ENCODE peak calls at places on chromosomes 11 and 22, in ten cellular contexts. One of them, this sample, is unnamed.

GRCh38 chr11:129041611-129042018 is 98.9 kb upstream of the TP53AIP1 start:
- DNase-seq in Peyer's patch: no peak
- DNase-seq in pancreas: no peak
- DNase-seq in endothelial cell of umbilical vein: no peak
- DNase-seq in HCT116: no peak
- DNase-seq in stomach: no peak
- DNase-seq in A549: no peak
- DNase-seq in uterus: no peak
- DNase-seq in MM.1S: no peak
- DNase-seq in IMR-90: peak; percentile 25
- DNase-seq in this sample: no peak

GRCh38 chr11:43870981-43871550 is 9.6 kb upstream of the ALKBH3 start:
- DNase-seq in pancreas: no peak
- DNase-seq in endothelial cell of umbilical vein: no peak
- DNase-seq in Peyer's patch: no peak
- DNase-seq in MM.1S: no peak
- DNase-seq in IMR-90: no peak
- DNase-seq in HCT116: no peak
- DNase-seq in uterus: no peak
- DNase-seq in stomach: no peak
- DNase-seq in A549: no peak
- DNase-seq in this sample: no peak

GRCh38 chr11:65130631-65131416 is 3.5 kb downstream of the SYVN1 start:
- DNase-seq in pancreas: peak; percentile 5
- DNase-seq in Peyer's patch: peak; percentile 39
- DNase-seq in stomach: no peak
- DNase-seq in HCT116: no peak
- DNase-seq in IMR-90: no peak
- DNase-seq in endothelial cell of umbilical vein: no peak
- DNase-seq in A549: no peak
- DNase-seq in uterus: no peak
- DNase-seq in MM.1S: no peak
- DNase-seq in this sample: no peak

GRCh38 chr11:81644239-81644840 is 1089.3 kb downstream of the FAM181B start:
- DNase-seq in uterus: no peak
- DNase-seq in IMR-90: peak; percentile 23
- DNase-seq in Peyer's patch: no peak
- DNase-seq in A549: peak; percentile 3
- DNase-seq in MM.1S: peak; percentile 65
- DNase-seq in endothelial cell of umbilical vein: peak; percentile 2
- DNase-seq in stomach: no peak
- DNase-seq in pancreas: no peak
- DNase-seq in HCT116: peak; percentile 4
- DNase-seq in this sample: peak; percentile 55

GRCh38 chr11:103959279-103959930 is 77.0 kb upstream of the DDI1 start:
- DNase-seq in A549: no peak
- DNase-seq in IMR-90: peak; percentile 79
- DNase-seq in uterus: no peak
- DNase-seq in HCT116: no peak
- DNase-seq in endothelial cell of umbilical vein: no peak
- DNase-seq in MM.1S: peak; percentile 84
- DNase-seq in pancreas: no peak
- DNase-seq in stomach: no peak
- DNase-seq in Peyer's patch: no peak
- DNase-seq in this sample: peak; percentile 22

GRCh38 chr11:16787035-16787744 is 48.7 kb downstream of the C11orf58 start:
- DNase-seq in pancreas: no peak
- DNase-seq in uterus: no peak
- DNase-seq in Peyer's patch: no peak
- DNase-seq in endothelial cell of umbilical vein: peak; percentile 81
- DNase-seq in MM.1S: no peak
- DNase-seq in HCT116: no peak
- DNase-seq in stomach: no peak
- DNase-seq in A549: no peak
- DNase-seq in IMR-90: peak; percentile 23
- DNase-seq in this sample: no peak

GRCh38 chr11:1131033-1131911 is 26.5 kb upstream of the MUC5AC start:
- DNase-seq in endothelial cell of umbilical vein: no peak
- DNase-seq in IMR-90: no peak
- DNase-seq in Peyer's patch: no peak
- DNase-seq in uterus: no peak
- DNase-seq in MM.1S: no peak
- DNase-seq in stomach: peak; percentile 20
- DNase-seq in A549: no peak
- DNase-seq in pancreas: no peak
- DNase-seq in HCT116: no peak
- DNase-seq in this sample: no peak

GRCh38 chr11:46001427-46002049 is 79.1 kb downstream of the LARGE2 start:
- DNase-seq in A549: no peak
- DNase-seq in MM.1S: no peak
- DNase-seq in uterus: no peak
- DNase-seq in stomach: no peak
- DNase-seq in IMR-90: peak; percentile 70
- DNase-seq in Peyer's patch: no peak
- DNase-seq in endothelial cell of umbilical vein: peak; percentile 44
- DNase-seq in pancreas: no peak
- DNase-seq in HCT116: no peak
- DNase-seq in this sample: no peak

DNA sequence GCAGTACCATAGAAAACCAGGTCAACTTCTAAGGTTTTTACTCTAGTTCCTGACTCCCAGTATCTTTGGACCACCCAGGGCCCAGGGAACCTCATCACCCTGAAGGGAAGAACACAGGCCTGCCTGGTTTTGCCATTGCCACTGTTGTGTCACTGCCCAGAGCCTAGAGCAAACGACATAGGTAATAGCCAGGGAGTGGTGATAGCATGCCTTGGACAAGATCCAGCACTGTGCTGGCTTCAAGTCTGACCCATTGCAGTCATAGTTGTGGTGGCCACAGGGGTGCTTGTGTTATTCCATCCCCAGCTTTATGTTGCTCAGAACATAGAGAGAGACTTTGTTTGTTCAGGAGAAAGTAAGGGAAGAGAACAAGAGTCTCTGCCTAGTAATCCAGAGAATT is 2310.2 kb downstream of the LRRC4C start:
- DNase-seq in endothelial cell of umbilical vein: no peak
- DNase-seq in uterus: no peak
- DNase-seq in IMR-90: no peak
- DNase-seq in Peyer's patch: no peak
- DNase-seq in pancreas: no peak
- DNase-seq in MM.1S: no peak
- DNase-seq in A549: no peak
- DNase-seq in HCT116: no peak
- DNase-seq in stomach: peak; percentile 54
- DNase-seq in this sample: no peak
- H3K4me1 ChIP-seq in endothelial cell of umbilical vein: no peaks in the 10 kb centered on the region
- H3K4me1 ChIP-seq in uterus: no peaks in the 10 kb centered on the region
- H3K4me1 ChIP-seq in IMR-90: no peaks in the 10 kb centered on the region
- H3K4me1 ChIP-seq in Peyer's patch: no peaks in the 10 kb centered on the region
- H3K4me1 ChIP-seq in pancreas: no peaks in the 10 kb centered on the region
- H3K4me1 ChIP-seq in MM.1S: no peaks in the 10 kb centered on the region
- H3K4me1 ChIP-seq in A549: no peaks in the 10 kb centered on the region
- H3K4me1 ChIP-seq in HCT116: no peaks in the 10 kb centered on the region
- H3K4me1 ChIP-seq in stomach: no peaks in the 10 kb centered on the region
- H3K4me1 ChIP-seq in this sample: no peaks in the 10 kb centered on the region

GRCh38 chr11:72740562-72741428 is 11.4 kb downstream of the ARAP1 start:
- DNase-seq in IMR-90: no peak
- DNase-seq in uterus: no peak
- DNase-seq in endothelial cell of umbilical vein: no peak
- DNase-seq in pancreas: no peak
- DNase-seq in Peyer's patch: no peak
- DNase-seq in MM.1S: no peak
- DNase-seq in A549: no peak
- DNase-seq in HCT116: no peak
- DNase-seq in stomach: no peak
- DNase-seq in this sample: no peak

GRCh38 chr11:72739240-72740059 is 12.8 kb downstream of the ARAP1 start:
- DNase-seq in endothelial cell of umbilical vein: no peak
- DNase-seq in IMR-90: no peak
- DNase-seq in stomach: no peak
- DNase-seq in A549: no peak
- DNase-seq in pancreas: no peak
- DNase-seq in Peyer's patch: no peak
- DNase-seq in HCT116: no peak
- DNase-seq in uterus: no peak
- DNase-seq in MM.1S: no peak
- DNase-seq in this sample: no peak

GRCh38 chr11:72738199-72739141 is 13.7 kb downstream of the ARAP1 start:
- DNase-seq in MM.1S: no peak
- DNase-seq in uterus: no peak
- DNase-seq in pancreas: no peak
- DNase-seq in HCT116: no peak
- DNase-seq in Peyer's patch: peak; percentile 89
- DNase-seq in IMR-90: peak; percentile 33
- DNase-seq in stomach: peak; percentile 52
- DNase-seq in endothelial cell of umbilical vein: no peak
- DNase-seq in A549: no peak
- DNase-seq in this sample: no peak

GRCh38 chr11:72741429-72741833 is 10.8 kb downstream of the ARAP1 start:
- DNase-seq in HCT116: no peak
- DNase-seq in stomach: no peak
- DNase-seq in Peyer's patch: peak; percentile 58
- DNase-seq in uterus: no peak
- DNase-seq in A549: no peak
- DNase-seq in endothelial cell of umbilical vein: no peak
- DNase-seq in pancreas: no peak
- DNase-seq in MM.1S: no peak
- DNase-seq in IMR-90: no peak
- DNase-seq in this sample: no peak

GRCh38 chr11:72740060-72740424 is 12.2 kb downstream of the ARAP1 start:
- DNase-seq in IMR-90: no peak
- DNase-seq in Peyer's patch: no peak
- DNase-seq in endothelial cell of umbilical vein: no peak
- DNase-seq in stomach: no peak
- DNase-seq in pancreas: no peak
- DNase-seq in A549: no peak
- DNase-seq in MM.1S: no peak
- DNase-seq in uterus: no peak
- DNase-seq in HCT116: no peak
- DNase-seq in this sample: no peak
- H3K4me1 ChIP-seq in IMR-90: peaks cover 35% of the 10 kb centered on the region
- H3K4me1 ChIP-seq in Peyer's patch: peaks cover 60% of the 10 kb centered on the region
- H3K4me1 ChIP-seq in endothelial cell of umbilical vein: peaks cover 20% of the 10 kb centered on the region
- H3K4me1 ChIP-seq in stomach: peaks cover 21% of the 10 kb centered on the region
- H3K4me1 ChIP-seq in pancreas: no peaks in the 10 kb centered on the region
- H3K4me1 ChIP-seq in A549: peaks cover 46% of the 10 kb centered on the region
- H3K4me1 ChIP-seq in MM.1S: no peaks in the 10 kb centered on the region
- H3K4me1 ChIP-seq in uterus: no peaks in the 10 kb centered on the region
- H3K4me1 ChIP-seq in HCT116: peaks cover 25% of the 10 kb centered on the region
- H3K4me1 ChIP-seq in this sample: peaks cover 16% of the 10 kb centered on the region

DNA sequence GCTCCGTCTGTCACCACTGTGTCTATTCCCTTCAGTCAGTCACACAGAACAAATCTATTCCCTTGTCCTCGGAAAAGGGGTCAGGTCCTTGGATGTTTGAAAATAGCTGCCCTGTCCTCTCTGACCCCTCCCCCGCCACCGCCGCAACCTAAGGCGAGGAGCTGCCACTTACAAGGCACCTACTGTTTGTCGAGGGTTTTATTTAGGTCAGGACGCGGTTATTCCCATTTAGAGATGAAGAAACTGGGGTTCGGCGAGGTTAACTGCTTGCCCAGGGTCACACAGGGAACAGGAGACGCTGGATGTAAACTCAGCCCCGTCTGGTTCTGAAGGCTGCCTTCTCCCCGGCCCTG is 1468.1 kb downstream of the BRD1 start:
- DNase-seq in pancreas: no peak
- DNase-seq in endothelial cell of umbilical vein: no peak
- DNase-seq in uterus: no peak
- DNase-seq in Peyer's patch: no peak
- DNase-seq in IMR-90: no peak
- DNase-seq in HCT116: no peak
- DNase-seq in MM.1S: no peak
- DNase-seq in stomach: no peak
- DNase-seq in A549: no peak
- DNase-seq in this sample: no peak
- H3K4me1 ChIP-seq in pancreas: no peaks in the 10 kb centered on the region
- H3K4me1 ChIP-seq in endothelial cell of umbilical vein: no peaks in the 10 kb centered on the region
- H3K4me1 ChIP-seq in uterus: no peaks in the 10 kb centered on the region
- H3K4me1 ChIP-seq in Peyer's patch: no peaks in the 10 kb centered on the region
- H3K4me1 ChIP-seq in IMR-90: no peaks in the 10 kb centered on the region
- H3K4me1 ChIP-seq in HCT116: no peaks in the 10 kb centered on the region
- H3K4me1 ChIP-seq in MM.1S: no peaks in the 10 kb centered on the region
- H3K4me1 ChIP-seq in stomach: no peaks in the 10 kb centered on the region
- H3K4me1 ChIP-seq in A549: peaks cover 6% of the 10 kb centered on the region
- H3K4me1 ChIP-seq in this sample: no peaks in the 10 kb centered on the region

GRCh38 chr11:10604340-10604748 is 35.9 kb upstream of the LYVE1 start:
- DNase-seq in IMR-90: peak; percentile 53
- DNase-seq in pancreas: no peak
- DNase-seq in HCT116: no peak
- DNase-seq in Peyer's patch: no peak
- DNase-seq in A549: no peak
- DNase-seq in stomach: no peak
- DNase-seq in MM.1S: no peak
- DNase-seq in uterus: peak; percentile 57
- DNase-seq in endothelial cell of umbilical vein: peak; percentile 28
- DNase-seq in this sample: peak; percentile 64

GRCh38 chr11:10605941-10606381 is 37.5 kb upstream of the LYVE1 start:
- DNase-seq in A549: no peak
- DNase-seq in stomach: peak; percentile 46
- DNase-seq in IMR-90: peak; percentile 87
- DNase-seq in uterus: no peak
- DNase-seq in MM.1S: no peak
- DNase-seq in pancreas: no peak
- DNase-seq in Peyer's patch: peak; percentile 59
- DNase-seq in HCT116: no peak
- DNase-seq in endothelial cell of umbilical vein: peak; percentile 77
- DNase-seq in this sample: no peak

GRCh38 chr11:10603721-10604297 is 35.3 kb upstream of the LYVE1 start:
- DNase-seq in stomach: no peak
- DNase-seq in A549: no peak
- DNase-seq in endothelial cell of umbilical vein: no peak
- DNase-seq in IMR-90: no peak
- DNase-seq in pancreas: no peak
- DNase-seq in Peyer's patch: no peak
- DNase-seq in uterus: no peak
- DNase-seq in MM.1S: no peak
- DNase-seq in HCT116: no peak
- DNase-seq in this sample: no peak

GRCh38 chr11:10607462-10607861 is 39.0 kb upstream of the LYVE1 start:
- DNase-seq in Peyer's patch: no peak
- DNase-seq in endothelial cell of umbilical vein: peak; percentile 83
- DNase-seq in stomach: no peak
- DNase-seq in A549: no peak
- DNase-seq in HCT116: no peak
- DNase-seq in pancreas: no peak
- DNase-seq in MM.1S: no peak
- DNase-seq in IMR-90: no peak
- DNase-seq in uterus: no peak
- DNase-seq in this sample: no peak

DNA sequence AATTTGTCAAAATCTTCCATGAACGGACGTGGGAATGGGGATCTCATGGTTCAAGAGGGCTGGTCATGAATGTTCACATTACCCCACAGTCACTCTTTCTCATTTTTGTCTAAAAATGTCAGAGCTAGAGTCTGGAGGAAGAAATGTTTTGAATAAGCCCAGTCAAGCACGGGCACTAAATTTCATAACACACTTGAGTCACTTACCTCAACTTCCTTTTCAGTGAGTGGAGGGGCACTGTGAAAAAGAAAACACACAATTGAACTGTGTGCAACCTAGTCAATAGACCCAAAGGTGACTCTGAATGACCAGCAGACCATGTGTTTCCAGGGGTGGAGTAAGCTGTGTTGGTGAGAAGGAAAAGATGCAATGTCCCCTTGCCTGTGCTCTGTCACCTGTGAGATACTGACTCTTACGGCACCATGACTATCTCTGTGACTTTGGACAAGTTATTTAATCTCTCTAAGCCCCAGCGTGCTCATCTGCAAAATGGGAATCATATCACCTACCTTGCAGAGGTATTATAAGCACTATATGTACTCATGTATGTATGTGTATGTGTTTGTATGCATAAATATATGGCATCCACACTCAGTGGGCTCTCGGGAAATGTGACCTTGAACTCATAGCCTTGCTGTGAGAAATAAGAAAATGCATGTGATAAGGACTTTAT is 38.2 kb upstream of the LYVE1 start:
- DNase-seq in IMR-90: peak; percentile 86
- DNase-seq in pancreas: no peak
- DNase-seq in A549: no peak
- DNase-seq in HCT116: no peak
- DNase-seq in endothelial cell of umbilical vein: peak; percentile 79
- DNase-seq in MM.1S: no peak
- DNase-seq in Peyer's patch: no peak
- DNase-seq in stomach: no peak
- DNase-seq in uterus: no peak
- DNase-seq in this sample: no peak
- H3K4me1 ChIP-seq in IMR-90: peaks cover 29% of the 10 kb centered on the region
- H3K4me1 ChIP-seq in pancreas: no peaks in the 10 kb centered on the region
- H3K4me1 ChIP-seq in A549: no peaks in the 10 kb centered on the region
- H3K4me1 ChIP-seq in HCT116: no peaks in the 10 kb centered on the region
- H3K4me1 ChIP-seq in endothelial cell of umbilical vein: peaks cover 29% of the 10 kb centered on the region
- H3K4me1 ChIP-seq in MM.1S: peaks cover 13% of the 10 kb centered on the region
- H3K4me1 ChIP-seq in Peyer's patch: peaks cover 15% of the 10 kb centered on the region
- H3K4me1 ChIP-seq in stomach: peaks cover 4% of the 10 kb centered on the region
- H3K4me1 ChIP-seq in uterus: no peaks in the 10 kb centered on the region
- H3K4me1 ChIP-seq in this sample: peaks cover 20% of the 10 kb centered on the region

This sample was measured in foreskin keratinocyte.